ENCODE peak calls at places on chromosome 2, in eight cellular contexts. S, U, W, X, H, A, F and N are unnamed samples.
A peak's percentile ranks its signal among the peaks of the same experiment; 100 is the strongest.

GRCh38 chr2:62467100-62467474 is 38.9 kb downstream of the TMEM17 start:
- DNase-seq in S (no peak), U (no peak), W (no peak), X (no peak), H (no peak), A (no peak), F (no peak), N (no peak)

GRCh38 chr2:68157002-68157401 is 686 bp upstream of the PNO1 start:
- DNase-seq in S (no peak), U (no peak), W (peak; percentile 20), X (peak; percentile 8), H (no peak), A (peak; percentile 57), F (no peak), N (peak; percentile 17)

GRCh38 chr2:30293303-30293912 is 62.1 kb downstream of the LBH start:
- DNase-seq in S (no peak), U (peak; percentile 24), W (peak; percentile 68), X (peak; percentile 97), H (peak; percentile 57), A (no peak), F (no peak), N (peak; percentile 99)

GRCh38 chr2:68770271-68771111 is 35.9 kb downstream of the ARHGAP25 start:
- DNase-seq in S (no peak), U (no peak), W (no peak), X (no peak), H (no peak), A (no peak), F (peak; percentile 52), N (no peak)

GRCh38 chr2:102737435-102737834 is 24.4 kb upstream of the TMEM182 start:
- DNase-seq in S (no peak), U (no peak), W (no peak), X (no peak), H (no peak), A (no peak), F (no peak), N (no peak)

GRCh38 chr2:48356701-48357322 is 173.1 kb upstream of the STON1 start:
- DNase-seq in S (no peak), U (no peak), W (no peak), X (peak; percentile 56), H (peak; percentile 84), A (no peak), F (peak; percentile 39), N (peak; percentile 38)

GRCh38 chr2:224645722-224646121 is 60.6 kb upstream of the CUL3 start:
- DNase-seq in S (peak; percentile 57), U (no peak), W (no peak), X (no peak), H (no peak), A (no peak), F (no peak), N (no peak)

GRCh38 chr2:241268306-241268705 is 47.2 kb downstream of the HDLBP start:
- DNase-seq in S (no peak), U (no peak), W (no peak), X (no peak), H (peak; percentile 29), A (no peak), F (no peak), N (no peak)

GRCh38 chr2:169862816-169863215 is 35.6 kb downstream of the UBR3 start:
- DNase-seq in S (no peak), U (no peak), W (no peak), X (no peak), H (peak; percentile 36), A (no peak), F (no peak), N (no peak)

GRCh38 chr2:21715865-21716264 is 592.1 kb downstream of the TDRD15 start:
- DNase-seq in S (no peak), U (no peak), W (no peak), X (no peak), H (no peak), A (no peak), F (no peak), N (no peak)

GRCh38 chr2:209334188-209335017 is 89.4 kb upstream of the MAP2 start:
- DNase-seq in S (peak; percentile 16), U (peak; percentile 41), W (peak; percentile 60), X (peak; percentile 46), H (peak; percentile 75), A (peak; percentile 57), F (peak; percentile 45), N (peak; percentile 49)

GRCh38 chr2:187434342-187434785 is 13.7 kb downstream of the CALCRL start:
- DNase-seq in S (no peak), U (no peak), W (peak; percentile 85), X (peak; percentile 39), H (peak; percentile 65), A (no peak), F (no peak), N (peak; percentile 76)

GRCh38 chr2:128260239-128261138 is 58.2 kb downstream of the HS6ST1 start:
- DNase-seq in S (no peak), U (peak; percentile 69), W (peak; percentile 88), X (peak; percentile 79), H (peak; percentile 90), A (peak; percentile 74), F (no peak), N (peak; percentile 87)

DNA sequence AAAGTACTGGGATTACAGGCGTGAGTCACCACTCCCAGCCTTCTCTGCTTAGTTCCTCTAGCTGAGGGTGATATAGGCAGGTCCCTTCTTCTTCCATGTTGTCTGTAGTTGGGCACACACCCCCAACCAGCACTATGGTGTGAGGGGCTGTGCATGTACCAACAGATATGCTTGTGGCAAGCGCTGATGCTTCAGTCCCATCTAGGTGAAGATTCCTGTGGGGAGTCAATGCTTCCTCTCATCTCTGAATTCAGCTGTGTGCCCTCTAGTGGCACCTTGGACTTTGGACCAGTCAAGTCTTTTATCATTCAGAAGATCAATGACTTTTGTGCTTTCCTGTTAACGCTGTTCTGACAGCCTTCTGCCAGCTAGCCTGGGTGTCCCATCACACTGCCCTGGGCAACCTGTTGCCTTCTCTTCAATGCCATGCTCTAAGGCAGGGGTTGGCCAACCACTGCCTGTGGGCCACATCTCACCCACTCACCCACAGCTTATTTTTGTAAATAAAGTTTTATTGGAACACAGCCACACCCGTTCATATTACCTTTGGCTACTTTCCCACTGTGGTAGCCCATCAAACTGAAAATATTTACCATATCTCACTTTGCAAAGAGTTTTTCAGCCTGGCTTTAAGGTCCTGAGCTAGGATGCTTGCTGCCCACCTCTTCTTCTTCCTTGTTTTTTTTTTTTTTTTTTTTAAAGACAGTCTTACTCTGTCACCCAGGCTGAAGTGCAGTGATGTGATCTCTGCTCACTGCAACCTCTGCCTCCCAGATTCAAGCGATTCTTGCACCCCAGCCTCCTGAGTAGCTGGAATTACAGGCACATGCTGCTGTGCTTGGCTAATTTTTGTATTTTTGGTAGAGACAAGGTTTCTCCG is 51.0 kb downstream of the NPAS2 start:
- DNase-seq in S (no peak), U (no peak), W (no peak), X (no peak), H (no peak), A (peak; percentile 38), F (no peak), N (no peak)
- TF ChIP-seq CTCF in S (no peak), U (no peak), W (peak; percentile 33), X (peak; percentile 27), H (peak; percentile 14), A (no peak), F (peak; percentile 49), N (peak; percentile 20)

GRCh38 chr2:81894451-81894990 is 1590.0 kb upstream of the LRRTM1 start:
- DNase-seq in S (no peak), U (peak; percentile 5), W (no peak), X (peak; percentile 32), H (peak; percentile 5), A (no peak), F (no peak), N (no peak)
- TF ChIP-seq CTCF in S (no peak), U (no peak), W (no peak), X (no peak), H (no peak), A (no peak), F (no peak), N (no peak)

GRCh38 chr2:47313728-47314127 is 89.2 kb upstream of the MSH2 start:
- DNase-seq in S (no peak), U (no peak), W (no peak), X (no peak), H (no peak), A (peak; percentile 18), F (no peak), N (no peak)
- TF ChIP-seq CTCF in S (no peak), U (no peak), W (no peak), X (no peak), H (no peak), A (no peak), F (peak; percentile 50), N (no peak)

GRCh38 chr2:119719261-119719627 is 40.2 kb downstream of the TMEM177 start:
- DNase-seq in S (no peak), U (no peak), W (no peak), X (no peak), H (no peak), A (no peak), F (no peak), N (no peak)

GRCh38 chr2:119721043-119721442 is 38.7 kb upstream of the PTPN4 start:
- DNase-seq in S (no peak), U (no peak), W (no peak), X (no peak), H (no peak), A (no peak), F (no peak), N (no peak)

GRCh38 chr2:119721904-119722303 is 37.8 kb upstream of the PTPN4 start:
- DNase-seq in S (no peak), U (no peak), W (no peak), X (no peak), H (no peak), A (no peak), F (no peak), N (no peak)

GRCh38 chr2:119723121-119723635 is 36.5 kb upstream of the PTPN4 start:
- DNase-seq in S (no peak), U (no peak), W (no peak), X (no peak), H (no peak), A (no peak), F (no peak), N (no peak)

DNA sequence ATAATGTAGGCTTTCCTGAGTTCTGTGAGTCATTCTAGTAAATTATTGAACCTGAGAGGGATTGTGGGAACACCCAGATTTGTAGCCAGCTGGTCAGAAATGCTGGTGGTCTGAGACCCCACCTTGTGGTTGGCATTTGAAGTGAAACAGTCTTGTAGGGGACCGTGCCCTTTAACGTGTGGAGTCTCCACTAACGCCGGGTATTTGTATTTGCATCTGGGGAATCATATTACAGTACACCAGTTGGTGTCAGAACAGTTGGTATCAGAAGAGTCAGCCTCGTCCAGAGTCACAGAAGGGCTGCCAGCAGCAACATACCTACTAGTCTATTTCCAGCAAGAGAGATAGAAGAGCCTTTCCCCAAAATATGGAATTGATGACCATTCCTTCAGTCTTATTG is 38.3 kb upstream of the PTPN4 start:
- DNase-seq in S (no peak), U (no peak), W (no peak), X (no peak), H (no peak), A (no peak), F (no peak), N (no peak)
- TF ChIP-seq CTCF in S (no peak), U (no peak), W (no peak), X (no peak), H (no peak), A (no peak), F (no peak), N (no peak)